ENCODE peak calls at places on chromosomes 7 and 10, in six cellular contexts. M is bronchial epithelial cell; Q is IMR-90; H is RWPE1; O is stimulated activated CD8-positive, alpha-beta memory T cell treated with anti-CD3 and anti-CD28 coated beads, Interleukin-2, amount 100 ng/mL, for 1 hour; D is cardiac muscle cell. T is an unnamed sample.

GRCh38 chr10:107924458-107924857 is 760.0 kb upstream of the SORCS1 start:
- DNase-seq in H (no peak), O (no peak), Q (no peak), D (no peak), M (no peak), T (no peak)

GRCh38 chr10:48237856-48238250 is 36.6 kb downstream of the FRMPD2 start:
- DNase-seq in D (no peak), O (no peak), Q (no peak), H (no peak), M (no peak), T (no peak)

GRCh38 chr7:12412407-12412806 is 8.7 kb upstream of the VWDE start:
- DNase-seq in D (no peak), Q (no peak), M (no peak), H (no peak), O (no peak), T (no peak)

GRCh38 chr7:20412023-20412422 is 81.3 kb downstream of the ITGB8 start:
- DNase-seq in O (no peak), M (no peak), H (no peak), Q (no peak), D (no peak), T (no peak)

GRCh38 chr7:45342236-45342635 is 184.6 kb downstream of the RAMP3 start:
- DNase-seq in D (no peak), M (no peak), Q (no peak), O (no peak), H (no peak), T (no peak)

GRCh38 chr7:28990200-28990960 is 32.2 kb upstream of the TRIL start:
- DNase-seq in Q (no peak), D (no peak), H (no peak), O (no peak), M (no peak), T (no peak)

GRCh38 chr7:22561895-22562593 is 62.1 kb upstream of the STEAP1B start:
- DNase-seq in H (peak; percentile 60), M (no peak), O (no peak), D (no peak), Q (peak; percentile 55), T (no peak)

GRCh38 chr7:128398016-128398840 is 11.6 kb downstream of the IMPDH1 start:
- DNase-seq in O (no peak), Q (peak; percentile 41), H (no peak), D (peak; percentile 70), M (peak; percentile 31), T (no peak)

GRCh38 chr10:107433605-107434004 is 269.1 kb upstream of the SORCS1 start:
- DNase-seq in D (no peak), Q (no peak), O (no peak), M (no peak), H (no peak), T (no peak)

GRCh38 chr10:132381726-132382125 is 15.3 kb upstream of the PWWP2B start:
- DNase-seq in O (no peak), D (no peak), M (peak; percentile 46), H (no peak), Q (no peak), T (no peak)

GRCh38 chr7:30164567-30164966 is 29.8 kb downstream of the MTURN start:
- DNase-seq in O (no peak), Q (peak; percentile 54), D (peak; percentile 69), H (peak; percentile 68), M (peak; percentile 81), T (no peak)

GRCh38 chr7:31023877-31024276 is 28.2 kb upstream of the ADCYAP1R1 start:
- DNase-seq in Q (no peak), H (no peak), M (no peak), D (no peak), O (no peak), T (no peak)

GRCh38 chr7:151738925-151739324 is 138.0 kb downstream of the PRKAG2 start:
- DNase-seq in Q (no peak), M (no peak), O (no peak), H (no peak), D (no peak), T (no peak)

GRCh38 chr10:69972951-69973350 is 79.7 kb upstream of the MACROH2A2 start:
- DNase-seq in H (no peak), O (no peak), M (no peak), Q (peak; percentile 85), D (no peak), T (no peak)

GRCh38 chr10:80041162-80041561 is 37.3 kb upstream of the TMEM254 start:
- DNase-seq in D (no peak), Q (no peak), O (no peak), M (no peak), H (no peak), T (no peak)

GRCh38 chr7:3787717-3788311 is 486.8 kb downstream of the SDK1 start:
- DNase-seq in Q (no peak), M (no peak), D (no peak), H (no peak), O (no peak), T (no peak)

GRCh38 chr7:139704308-139704879 is 73.4 kb downstream of the HIPK2 start:
- DNase-seq in M (no peak), H (no peak), Q (no peak), O (no peak), D (no peak), T (no peak)

GRCh38 chr10:109962247-109962646 is 38.9 kb upstream of the XPNPEP1 start:
- DNase-seq in Q (peak; percentile 25), D (no peak), H (no peak), O (no peak), M (peak; percentile 30), T (no peak)

T was measured in HS-27A.